ENCODE peak calls at places on chromosomes 7 and 10, in ten cellular contexts. E is psoas muscle; Q is astrocyte; D is PC-3; A is prostate gland; L is substantia nigra; V is ovary; I is GM23248; U is left ventricle myocardium inferior; M is CD4-positive, CD25-positive, alpha-beta regulatory T cell. W is an unnamed sample.

GRCh38 chr7:55472928-55473725 is 99.2 kb downstream of the VOPP1 start:
- DNase-seq in A (no peak), I (no peak), U (no peak), E (no peak), V (no peak), M (peak), Q (no peak), L (no peak), D (no peak), W (no peak)

GRCh38 chr10:70523549-70523948 is 45.0 kb downstream of the PALD1 start:
- DNase-seq in I (no peak), A (no peak), E (no peak), L (no peak), U (no peak), M (no peak), D (no peak), Q (no peak), V (no peak), W (no peak)

GRCh38 chr7:139571190-139571589 is 47.7 kb downstream of the CLEC2L start:
- DNase-seq in V (no peak), E (no peak), U (no peak), Q (no peak), D (no peak), A (no peak), I (no peak), L (no peak), M (no peak), W (no peak)

GRCh38 chr7:45435846-45436245 is 138.3 kb upstream of the ADCY1 start:
- DNase-seq in I (peak), U (no peak), E (no peak), L (no peak), Q (peak), M (no peak), D (peak), V (no peak), A (no peak), W (no peak)

GRCh38 chr7:108299251-108300014 is 156.8 kb downstream of the NRCAM start:
- DNase-seq in M (no peak), L (no peak), Q (peak), A (no peak), V (no peak), U (no peak), E (no peak), I (peak), D (peak), W (no peak)

GRCh38 chr7:31126976-31127375 is 74.9 kb downstream of the ADCYAP1R1 start:
- DNase-seq in V (no peak), A (no peak), E (no peak), D (peak), L (no peak), U (no peak), M (no peak), I (peak), Q (peak), W (no peak)

GRCh38 chr7:81367335-81367801 is 402.5 kb downstream of the HGF start:
- DNase-seq in A (no peak), M (no peak), D (no peak), U (peak), Q (peak), L (no peak), V (no peak), I (peak), E (peak), W (no peak)

GRCh38 chr10:77405771-77406241 is 231.8 kb downstream of the KCNMA1 start:
- DNase-seq in A (peak), Q (peak), U (peak), L (no peak), E (peak), I (peak), M (no peak), D (peak), V (peak), W (no peak)

GRCh38 chr10:132707776-132708171 is 78.2 kb downstream of the NKX6-2 start:
- DNase-seq in Q (no peak), D (no peak), E (no peak), V (peak), M (no peak), I (no peak), U (peak), A (no peak), L (no peak), W (no peak)

GRCh38 chr7:110771717-110772116 is 319.2 kb upstream of the LRRN3 start:
- DNase-seq in Q (no peak), D (no peak), A (no peak), V (no peak), I (no peak), U (no peak), M (no peak), L (no peak), E (no peak), W (no peak)

GRCh38 chr7:18552943-18553584 is 57.5 kb downstream of the HDAC9 start:
- DNase-seq in V (no peak), I (no peak), D (peak), M (no peak), E (no peak), L (no peak), U (no peak), Q (peak), A (peak), W (no peak)

GRCh38 chr7:18555120-18555519 is 59.6 kb downstream of the HDAC9 start:
- DNase-seq in E (no peak), Q (peak), I (peak), V (no peak), M (no peak), D (no peak), A (no peak), L (no peak), U (no peak), W (no peak)

GRCh38 chr7:18550574-18550973 is 55.0 kb downstream of the HDAC9 start:
- DNase-seq in E (no peak), L (no peak), D (no peak), V (no peak), A (no peak), U (no peak), M (no peak), Q (no peak), I (no peak), W (no peak)

GRCh38 chr7:18553585-18554055 is 58.1 kb downstream of the HDAC9 start:
- DNase-seq in E (no peak), I (no peak), U (no peak), L (no peak), A (no peak), V (no peak), M (no peak), Q (no peak), D (no peak), W (no peak)

DNA sequence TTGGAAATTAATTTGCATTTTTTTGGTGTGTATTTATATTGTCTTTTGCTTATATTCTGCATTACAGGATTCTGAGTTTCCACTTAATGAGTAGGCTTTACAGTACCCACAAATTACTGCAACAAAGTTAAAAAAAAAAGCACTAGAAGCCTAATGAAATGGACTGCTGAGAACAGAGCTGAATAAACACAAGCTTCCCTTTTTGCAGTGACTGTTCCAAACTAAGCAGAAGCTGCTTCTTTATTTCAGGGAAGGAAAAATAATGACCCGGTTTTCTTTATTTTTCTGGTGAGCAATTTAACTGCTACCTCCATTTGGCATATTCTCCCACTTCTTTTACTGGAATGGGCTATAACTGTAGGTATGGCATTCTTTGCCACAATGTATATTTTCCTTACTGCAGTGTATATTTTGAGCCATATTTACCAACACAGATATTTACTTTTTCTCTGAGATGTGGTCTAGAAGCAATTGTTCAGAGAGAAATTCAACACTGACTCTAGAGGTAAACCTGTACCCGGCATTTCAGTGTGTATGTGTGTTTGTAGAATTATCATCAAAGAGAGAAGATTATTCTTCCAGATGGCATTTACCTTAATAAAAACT is 56.9 kb downstream of the HDAC9 start:
- DNase-seq in U (no peak), I (peak), E (no peak), A (no peak), V (no peak), L (no peak), D (peak), M (no peak), Q (no peak), W (no peak)
- H3K27ac ChIP-seq in U (peak), I (no peak), E (peak), A (no peak), V (no peak), L (no peak), D (peak), M (no peak), Q (peak), W (no peak)

DNA sequence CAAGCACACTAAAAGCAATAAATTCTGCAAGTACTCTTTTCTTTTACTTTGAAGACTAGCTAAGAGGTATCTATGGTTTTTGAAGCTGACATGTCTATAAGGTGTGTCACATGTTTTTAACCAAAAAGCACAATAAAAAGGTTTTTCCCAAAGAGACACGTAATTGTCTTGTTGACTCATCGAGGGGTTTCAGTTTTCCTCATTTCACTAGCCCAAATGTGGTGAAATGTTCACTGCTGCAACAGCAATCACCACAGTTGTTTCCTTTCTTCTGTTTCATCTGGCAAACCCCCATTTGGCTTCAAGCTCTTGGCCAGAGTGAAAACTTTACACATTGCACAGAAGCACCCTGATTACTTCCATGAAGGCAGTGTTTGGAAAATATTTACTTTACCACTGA is 3.8 kb upstream of the HOXA4 start:
- DNase-seq in V (no peak), M (no peak), I (peak), Q (peak), D (peak), L (no peak), A (no peak), U (no peak), E (no peak), W (no peak)
- H3K27ac ChIP-seq in V (no peak), M (no peak), I (peak), Q (peak), D (peak), L (no peak), A (no peak), U (no peak), E (peak), W (no peak)

DNA sequence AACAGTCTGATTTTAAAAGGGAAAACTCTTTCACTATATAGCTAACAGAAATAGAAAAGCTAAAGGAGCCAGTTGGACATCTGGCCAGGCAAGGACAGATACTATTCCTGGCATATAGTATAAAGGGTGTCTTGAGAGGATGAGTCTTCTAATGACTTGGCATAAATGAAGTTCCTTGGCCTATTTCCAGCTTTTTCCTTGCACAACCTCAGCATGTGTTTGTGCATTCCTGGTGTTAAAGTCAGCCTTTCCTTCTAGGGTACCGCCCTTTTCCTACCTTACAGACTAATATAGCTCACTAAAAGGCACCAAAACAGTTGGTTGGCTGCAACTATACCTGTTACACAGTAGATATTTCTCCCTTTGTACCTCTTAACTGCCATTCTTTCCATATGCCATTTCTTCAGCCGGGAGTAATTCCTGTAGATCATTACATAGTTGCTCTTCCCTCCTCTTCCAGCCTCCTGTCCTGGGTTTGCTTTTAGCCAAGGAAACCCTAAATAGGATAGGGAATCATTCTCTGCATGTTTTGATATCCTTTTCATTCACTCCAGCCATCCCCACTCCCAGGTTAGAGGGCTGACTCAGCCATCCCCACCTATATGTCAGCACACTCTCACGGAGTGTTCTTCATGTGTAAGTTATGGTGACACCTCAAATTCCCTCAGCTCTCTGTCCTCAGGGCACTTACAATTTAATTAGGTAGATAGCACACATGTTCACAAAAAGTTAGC is 102.1 kb upstream of the MDFIC start:
- DNase-seq in I (peak), L (no peak), M (no peak), D (peak), A (no peak), V (no peak), E (no peak), U (no peak), Q (peak), W (no peak)
- H3K27ac ChIP-seq in I (peak), L (no peak), M (no peak), D (peak), A (no peak), V (no peak), E (peak), U (no peak), Q (peak), W (no peak)

DNA sequence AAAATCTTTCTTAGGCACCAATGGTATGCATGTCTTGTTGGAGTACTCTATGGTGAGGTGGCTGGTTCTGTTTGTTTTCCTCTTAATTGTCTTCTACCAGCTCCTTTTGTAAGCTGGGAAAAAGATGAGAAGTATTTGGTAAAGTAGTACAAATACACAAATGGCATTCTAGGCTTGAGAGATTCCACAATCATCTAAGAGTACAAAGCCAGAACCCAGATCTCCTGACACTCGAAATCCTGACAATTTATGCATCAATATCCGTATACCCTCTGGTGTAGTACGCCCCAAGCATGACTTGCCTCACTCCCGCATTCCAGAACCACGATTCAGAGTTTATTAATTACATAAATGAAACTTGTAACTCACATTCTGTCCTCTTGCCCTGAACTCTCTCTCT is 43.5 kb downstream of the CDCA7L start:
- DNase-seq in V (no peak), E (no peak), U (no peak), Q (peak), M (no peak), L (no peak), A (no peak), I (peak), D (peak), W (no peak)
- H3K27ac ChIP-seq in V (no peak), E (no peak), U (no peak), Q (no peak), M (no peak), L (no peak), A (no peak), I (no peak), D (peak), W (no peak)

DNA sequence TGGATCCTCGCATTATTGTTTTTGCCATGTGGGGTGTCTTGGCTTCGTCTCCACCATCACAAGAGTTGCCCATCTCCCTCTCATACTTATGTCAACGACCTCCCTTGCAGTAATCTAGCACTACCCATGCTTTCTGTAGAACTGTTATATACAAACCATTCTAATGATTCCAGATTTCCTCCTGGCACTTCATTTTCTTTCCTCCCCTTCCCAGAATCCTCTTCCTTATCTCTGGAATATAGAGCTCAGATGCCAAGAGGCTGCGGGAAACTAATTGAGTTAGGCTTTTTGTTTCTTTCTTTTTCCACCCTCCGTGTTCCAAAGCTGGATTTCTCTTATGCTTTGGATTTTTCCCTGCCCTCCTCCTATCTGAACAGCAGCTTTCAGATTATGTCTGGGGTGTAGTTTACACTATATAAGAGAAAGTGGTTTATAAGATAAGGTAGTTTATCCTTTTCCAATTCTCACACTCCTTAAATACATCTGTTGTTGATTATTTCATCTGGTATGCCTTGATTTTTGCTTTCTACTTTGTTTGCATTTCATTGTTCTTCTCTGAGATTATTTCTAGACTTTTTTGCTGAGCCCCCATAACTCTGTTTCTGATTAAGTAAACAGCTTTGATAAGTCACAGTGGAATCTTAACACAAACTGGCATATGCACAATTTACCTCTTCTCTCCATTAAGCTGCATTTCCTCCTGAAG is 264.1 kb downstream of the BICC1 start:
- DNase-seq in Q (no peak), U (no peak), I (no peak), M (no peak), E (no peak), A (no peak), V (no peak), L (no peak), D (no peak), W (no peak)
- H3K27ac ChIP-seq in Q (no peak), U (peak), I (peak), M (no peak), E (no peak), A (no peak), V (peak), L (no peak), D (no peak), W (no peak)

DNA sequence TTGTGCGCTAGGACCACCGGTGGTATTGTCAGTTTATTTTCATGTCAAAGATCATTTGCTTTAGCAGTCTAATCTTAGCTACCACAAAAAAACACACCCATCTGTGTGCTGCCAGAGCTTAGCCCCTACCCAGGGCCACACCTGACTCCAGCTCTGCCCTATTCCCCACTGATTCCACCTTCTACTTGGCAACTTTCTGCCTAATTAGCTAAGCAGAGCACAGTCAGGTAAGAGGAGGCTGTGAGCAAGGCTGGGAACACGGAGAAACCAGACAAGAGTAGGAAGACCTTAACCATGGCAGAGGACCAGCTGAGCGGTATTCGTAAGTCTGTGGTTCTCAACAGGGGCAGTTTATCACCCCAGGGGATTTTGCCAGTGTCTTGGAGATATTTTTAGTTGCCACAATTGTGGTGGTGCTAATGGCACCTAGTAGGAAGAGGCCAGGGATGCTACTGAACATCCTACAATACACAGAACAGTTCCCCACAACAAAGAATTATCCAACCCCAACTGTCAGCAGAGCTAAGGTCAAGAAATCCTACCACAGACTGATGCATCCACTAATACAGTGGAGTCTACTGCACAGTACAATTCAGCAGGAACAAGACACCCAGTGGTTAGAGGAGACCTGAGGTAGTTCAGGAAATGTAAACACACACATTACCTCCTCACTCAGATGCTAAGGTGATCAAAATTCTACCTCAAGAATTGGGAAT is 91.6 kb downstream of the ZFAND4 start:
- DNase-seq in V (no peak), D (no peak), E (no peak), L (no peak), Q (no peak), U (no peak), I (no peak), M (peak), A (no peak), W (peak)
- H3K27ac ChIP-seq in V (no peak), D (no peak), E (no peak), L (no peak), Q (no peak), U (peak), I (no peak), M (peak), A (peak), W (peak)

GRCh38 chr7:70005885-70006284 is 407.6 kb downstream of the AUTS2 start:
- DNase-seq in U (no peak), M (no peak), E (no peak), L (no peak), I (no peak), Q (no peak), A (no peak), D (no peak), V (no peak), W (no peak)
- H3K27ac ChIP-seq in U (no peak), M (no peak), E (no peak), L (no peak), I (no peak), Q (no peak), A (no peak), D (no peak), V (no peak), W (no peak)

GRCh38 chr7:8117195-8117594 is 144.8 kb downstream of the ICA1 start:
- DNase-seq in V (no peak), D (no peak), U (no peak), M (no peak), A (no peak), Q (no peak), I (peak), E (no peak), L (no peak), W (no peak)
- H3K27ac ChIP-seq in V (no peak), D (no peak), U (no peak), M (no peak), A (no peak), Q (no peak), I (no peak), E (no peak), L (no peak), W (no peak)

W was measured in CD4-positive, alpha-beta memory T cell.